ENCODE peak calls at places on chromosomes 3 and 15, in six cellular contexts. I, L, M, Z, U and G are unnamed samples.

GRCh38 chr15:69415381-69415780 is 1.2 kb downstream of the KIF23 start:
- DNase-seq in M (no peak), U (no peak), Z (no peak), I (no peak), L (no peak), G (no peak)

GRCh38 chr15:39455502-39455991 is 125.3 kb upstream of the THBS1 start:
- DNase-seq in U (no peak), I (no peak), M (no peak), Z (peak), L (no peak), G (no peak)

GRCh38 chr3:57546616-57547015 is 2.5 kb upstream of the DNAH12 start:
- DNase-seq in M (no peak), L (no peak), Z (no peak), I (no peak), U (no peak), G (no peak)

GRCh38 chr3:189049458-189050231 is 122.1 kb upstream of the TPRG1 start:
- DNase-seq in I (no peak), U (no peak), M (no peak), L (no peak), Z (no peak), G (no peak)

GRCh38 chr3:73580343-73580742 is 44.4 kb downstream of the PDZRN3 start:
- DNase-seq in U (peak), I (peak), M (no peak), L (no peak), Z (no peak), G (no peak)

GRCh38 chr15:28977377-28978010 is 91.7 kb downstream of the APBA2 start:
- DNase-seq in U (peak), M (peak), L (no peak), Z (no peak), I (no peak), G (no peak)

GRCh38 chr3:187210555-187211327 is 13.5 kb downstream of the RTP1 start:
- DNase-seq in L (no peak), M (no peak), Z (no peak), I (no peak), U (peak), G (peak)

GRCh38 chr3:72888546-72889309 is 882 bp downstream of the GXYLT2 start:
- DNase-seq in L (no peak), Z (peak), U (peak), I (peak), M (peak), G (peak)

GRCh38 chr3:124597273-124597672 is 133.0 kb upstream of the UMPS start:
- DNase-seq in Z (no peak), U (no peak), I (no peak), M (no peak), L (no peak), G (no peak)

GRCh38 chr3:149501524-149501923 is 27.0 kb downstream of the TM4SF4 start:
- DNase-seq in Z (no peak), U (no peak), I (no peak), M (no peak), L (no peak), G (no peak)

GRCh38 chr15:45249125-45249780 is 2.8 kb upstream of the SLC28A2 start:
- DNase-seq in I (no peak), U (peak), Z (no peak), L (no peak), M (no peak), G (no peak)

GRCh38 chr3:174949523-174949922 is 90.4 kb downstream of the NAALADL2 start:
- DNase-seq in M (no peak), Z (no peak), L (no peak), U (no peak), I (no peak), G (no peak)

GRCh38 chr15:33448961-33449611 is 138.3 kb downstream of the RYR3 start:
- DNase-seq in U (peak), I (no peak), Z (no peak), M (no peak), L (no peak), G (no peak)

GRCh38 chr3:150627557-150627956 is 24.4 kb downstream of the SELENOT start:
- DNase-seq in M (no peak), Z (no peak), I (no peak), U (no peak), L (no peak), G (no peak)

GRCh38 chr3:126984391-126985142 is 1.7 kb downstream of the PLXNA1 start:
- DNase-seq in U (no peak), Z (no peak), I (no peak), M (no peak), L (no peak), G (no peak)

GRCh38 chr3:126983653-126984390 is 907 bp downstream of the PLXNA1 start:
- DNase-seq in L (peak), U (peak), M (peak), Z (no peak), I (peak), G (no peak)

GRCh38 chr3:126983276-126983652 is 349 bp downstream of the PLXNA1 start:
- DNase-seq in I (no peak), Z (no peak), U (no peak), L (no peak), M (no peak), G (no peak)

GRCh38 chr3:126982125-126982521 is 792 bp upstream of the PLXNA1 start:
- DNase-seq in Z (no peak), I (no peak), M (peak), U (peak), L (peak), G (no peak)

DNA sequence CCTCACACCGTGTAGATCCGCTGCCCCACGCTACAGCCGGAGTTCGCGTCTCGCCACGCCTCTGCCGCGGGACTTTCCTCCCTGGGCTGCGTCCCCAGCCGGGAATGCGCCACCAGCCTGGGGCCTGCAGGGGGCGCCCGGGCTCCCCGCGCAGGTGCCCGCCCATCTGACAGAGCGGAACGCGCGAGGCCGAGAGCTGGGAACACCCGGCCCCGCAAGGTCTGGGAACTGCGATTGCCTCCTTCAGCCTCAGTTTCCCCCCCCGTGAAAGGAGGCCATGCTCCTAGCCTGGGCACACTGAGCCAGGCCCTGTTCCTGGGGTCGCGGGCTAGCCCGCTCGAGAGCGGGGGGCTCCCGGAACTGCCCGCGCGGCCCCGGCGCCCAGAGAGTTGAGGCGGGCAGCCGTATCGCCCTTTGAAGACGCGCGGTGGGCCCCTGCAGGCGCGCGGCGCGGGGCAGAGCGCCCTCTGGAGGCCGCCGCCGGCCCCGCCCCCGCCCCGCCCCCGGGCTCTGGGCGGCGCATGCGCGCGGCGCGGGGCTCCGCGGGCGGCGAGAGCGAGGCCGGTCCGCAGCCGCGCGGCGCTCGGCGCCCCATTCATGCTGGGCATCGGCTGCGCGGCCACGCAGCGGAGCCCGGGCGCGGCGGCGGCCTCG is at the start of gene PLXNA1:
- DNase-seq in I (peak), L (peak), Z (peak), U (peak), M (peak), G (peak)
- TF ChIP-seq POLR2A in I (no peak), L (no peak), Z (no peak), U (no peak), M (no peak), G (no peak)

GRCh38 chr3:115146418-115147328 is at the start of gene ZBTB20:
- DNase-seq in M (peak), U (peak), I (peak), Z (peak), L (peak), G (peak)
- TF ChIP-seq POLR2A in M (peak), U (peak), I (peak), Z (peak), L (peak), G (no peak)

GRCh38 chr3:196661400-196661799 is 21.9 kb downstream of the NRROS start:
- DNase-seq in Z (no peak), M (no peak), I (no peak), L (no peak), U (no peak), G (no peak)
- TF ChIP-seq POLR2A in Z (no peak), M (no peak), I (no peak), L (no peak), U (no peak), G (no peak)

GRCh38 chr3:129352650-129353588 is 74.2 kb downstream of the HMCES start:
- DNase-seq in U (peak), M (peak), I (no peak), L (no peak), Z (no peak), G (peak)
- TF ChIP-seq POLR2A in U (no peak), M (no peak), I (no peak), L (no peak), Z (no peak), G (no peak)

GRCh38 chr15:101209285-101209821 is 42.5 kb downstream of the CHSY1 start:
- DNase-seq in I (no peak), Z (no peak), L (no peak), M (no peak), U (no peak), G (no peak)

GRCh38 chr15:101210466-101210865 is 41.4 kb downstream of the CHSY1 start:
- DNase-seq in Z (no peak), M (no peak), U (no peak), L (no peak), I (no peak), G (no peak)

GRCh38 chr15:101210058-101210457 is 41.8 kb downstream of the CHSY1 start:
- DNase-seq in M (no peak), U (no peak), Z (no peak), L (no peak), I (no peak), G (no peak)

GRCh38 chr15:101213570-101213969 is 38.3 kb downstream of the CHSY1 start:
- DNase-seq in U (no peak), I (no peak), M (no peak), Z (no peak), L (no peak), G (no peak)

GRCh38 chr15:101211897-101212296 is 40.0 kb downstream of the CHSY1 start:
- DNase-seq in I (no peak), M (no peak), U (no peak), L (no peak), Z (no peak), G (no peak)
- TF ChIP-seq POLR2A in I (no peak), M (no peak), U (no peak), L (no peak), Z (no peak), G (no peak)

DNA sequence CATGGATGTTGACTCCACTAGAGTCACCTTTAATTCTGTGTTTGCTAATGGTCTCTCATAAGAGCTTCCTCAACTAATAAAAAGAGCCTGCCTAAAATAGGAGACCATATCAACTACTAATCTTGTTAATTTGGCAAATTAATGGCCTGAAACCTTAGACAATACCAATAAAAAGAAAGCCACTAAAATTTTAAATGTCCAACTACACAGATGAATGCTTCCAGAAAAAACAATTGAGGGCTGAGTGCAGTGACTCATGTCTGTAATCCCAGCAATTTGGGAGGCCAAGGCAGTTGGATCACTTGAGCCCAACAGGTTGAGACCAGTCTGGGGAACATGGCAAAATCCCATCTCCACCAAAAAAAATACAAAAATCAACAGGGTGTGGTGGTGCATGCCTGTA is 230.9 kb downstream of the NSUN3 start:
- DNase-seq in U (no peak), I (no peak), L (no peak), Z (no peak), M (no peak), G (no peak)
- TF ChIP-seq POLR2A in U (no peak), I (no peak), L (no peak), Z (no peak), M (no peak), G (no peak)

GRCh38 chr3:52432225-52432624 is 12.7 kb downstream of the SEMA3G start:
- DNase-seq in I (no peak), L (no peak), Z (no peak), M (no peak), U (no peak), G (no peak)

GRCh38 chr3:52434080-52434479 is 10.8 kb downstream of the SEMA3G start:
- DNase-seq in Z (no peak), I (no peak), L (no peak), M (no peak), U (no peak), G (no peak)

GRCh38 chr3:52433328-52434060 is 11.4 kb downstream of the SEMA3G start:
- DNase-seq in U (no peak), M (no peak), I (no peak), L (no peak), Z (no peak), G (no peak)

GRCh38 chr3:52431459-52432223 is 13.3 kb downstream of the SEMA3G start:
- DNase-seq in M (no peak), Z (no peak), I (peak), U (no peak), L (no peak), G (no peak)

GRCh38 chr3:52432631-52433030 is 12.3 kb downstream of the SEMA3G start:
- DNase-seq in U (no peak), I (no peak), Z (no peak), M (peak), L (no peak), G (no peak)
- TF ChIP-seq POLR2A in U (no peak), I (no peak), Z (no peak), M (no peak), L (no peak), G (no peak)